ENCODE peak calls at places on chromosomes 2 and 18, in four cellular contexts. V, R, K and T are unnamed samples. For H3K4me1, the result is how much of the 10 kb centered on the place peaks cover.

GRCh38 chr2:47735912-47736311 is 47.0 kb upstream of the MSH6 start:
- DNase-seq in V (no peak), K (no peak), R (no peak), T (no peak)

GRCh38 chr2:43018179-43019024 is 208.0 kb downstream of the ZFP36L2 start:
- DNase-seq in K (peak), V (no peak), R (peak), T (peak)

GRCh38 chr2:101999122-101999789 is 7.5 kb downstream of the IL1R2 start:
- DNase-seq in K (no peak), R (no peak), V (no peak), T (no peak)

GRCh38 chr2:26337298-26337697 is 8.6 kb upstream of the SELENOI start:
- DNase-seq in K (no peak), R (no peak), V (no peak), T (no peak)

GRCh38 chr2:239687441-239687840 is 286.6 kb upstream of the HDAC4 start:
- DNase-seq in R (peak), V (no peak), K (peak), T (no peak)

GRCh38 chr18:59072727-59073421 is 66.8 kb upstream of the SEC11C start:
- DNase-seq in R (no peak), V (no peak), K (no peak), T (no peak)

GRCh38 chr2:219633276-219634065 is 6.0 kb downstream of the SLC4A3 start:
- DNase-seq in K (no peak), V (no peak), R (no peak), T (no peak)

GRCh38 chr2:148590613-148591012 is 53.9 kb upstream of the EPC2 start:
- DNase-seq in R (no peak), V (no peak), K (no peak), T (no peak)

GRCh38 chr2:180057706-180058412 is 50.8 kb upstream of the CWC22 start:
- DNase-seq in V (no peak), R (no peak), K (no peak), T (no peak)

GRCh38 chr18:68454511-68455228 is 260.2 kb downstream of the TMX3 start:
- DNase-seq in K (no peak), V (no peak), R (no peak), T (no peak)

GRCh38 chr18:5746844-5747243 is 148.5 kb downstream of the TMEM200C start:
- DNase-seq in K (no peak), V (no peak), R (peak), T (no peak)

GRCh38 chr2:20617081-20617575 is 33.8 kb downstream of the HS1BP3 start:
- DNase-seq in V (peak), R (no peak), K (peak), T (peak)
- TF ChIP-seq POLR2A in V (no peak), R (no peak), K (no peak), T (peak)

GRCh38 chr2:217970206-217970605 is 32.6 kb downstream of the TNS1 start:
- DNase-seq in V (no peak), K (no peak), R (no peak), T (no peak)
- TF ChIP-seq POLR2AphosphoS5 in V (no peak), K (no peak), R (no peak), T (no peak)

DNA sequence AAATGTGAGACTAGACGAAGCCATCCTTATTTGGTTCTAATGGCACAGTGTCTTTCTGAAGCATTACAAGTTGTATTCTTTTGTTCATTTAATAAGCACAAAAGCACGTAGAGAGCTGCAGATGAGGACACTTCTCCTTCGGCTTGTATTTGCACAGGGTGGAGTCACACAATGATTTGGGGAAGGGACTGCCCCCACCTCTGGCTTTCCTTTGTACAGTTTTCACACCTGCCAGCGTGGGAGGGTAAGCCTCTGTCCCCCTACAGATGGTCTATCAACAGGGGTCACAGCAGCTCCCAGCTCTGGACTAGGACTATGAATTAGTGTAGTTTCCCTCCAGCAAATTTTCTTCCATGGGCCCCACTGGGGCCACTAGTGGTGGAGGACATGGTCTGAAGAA is 108.2 kb upstream of the KLHL14 start:
- DNase-seq in R (no peak), K (no peak), V (no peak), T (no peak)
- H3K4me1 ChIP-seq in R (under half), K (under half), V (under half), T (under half)

DNA sequence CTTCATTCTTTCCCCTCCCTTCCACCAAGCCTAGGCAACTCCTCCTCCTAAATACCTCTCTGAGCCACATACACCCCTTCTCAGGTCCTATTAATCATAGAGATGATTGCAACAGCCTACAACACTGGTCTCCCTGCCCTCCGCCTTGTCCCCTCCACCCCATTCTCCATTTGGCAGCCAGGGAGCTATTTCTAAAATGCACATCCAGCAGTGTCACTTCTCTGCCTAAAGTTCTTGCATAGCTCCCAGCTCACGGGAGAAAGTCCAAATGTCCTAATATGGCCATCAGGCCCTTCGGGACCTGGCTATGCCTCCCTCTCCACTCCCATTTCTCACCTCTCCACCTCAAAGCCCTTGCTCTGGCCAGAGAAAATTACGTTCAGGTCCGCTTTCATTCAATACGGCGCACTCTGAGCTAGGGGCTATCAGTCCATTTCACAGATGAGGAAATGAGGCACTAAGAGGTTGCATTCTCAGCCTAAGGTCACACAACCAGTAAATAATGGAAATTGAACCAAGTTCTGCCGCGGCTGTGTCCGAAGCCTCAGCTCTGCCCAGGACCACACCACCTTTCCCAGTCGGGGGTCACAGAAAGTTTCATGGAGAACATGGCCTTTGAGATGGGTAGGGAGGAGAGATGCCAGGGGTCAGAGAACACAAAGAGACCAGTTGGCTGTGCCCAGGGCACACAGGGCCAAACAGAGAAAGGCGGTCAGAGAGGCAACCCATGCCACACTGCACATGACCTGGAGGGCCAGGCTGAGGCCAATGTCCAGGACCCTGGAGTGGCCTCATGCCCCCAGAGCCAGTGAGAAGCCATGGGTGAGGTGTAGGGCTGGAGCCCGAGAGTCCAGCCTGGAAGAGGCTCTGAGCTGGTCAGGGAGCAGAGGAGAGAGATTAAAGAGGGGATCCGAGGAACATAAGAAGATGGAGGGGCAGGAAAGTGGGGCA is 72.8 kb downstream of the TNS1 start:
- DNase-seq in V (no peak), R (no peak), K (no peak), T (peak)
- TF ChIP-seq POLR2A in V (no peak), R (no peak), K (no peak), T (no peak)

GRCh38 chr18:9886005-9886348 is 204 bp downstream of the TXNDC2 start:
- DNase-seq in K (no peak), R (no peak), V (no peak), T (no peak)

GRCh38 chr18:9887992-9888391 is 2.2 kb downstream of the TXNDC2 start:
- DNase-seq in K (no peak), V (no peak), R (no peak), T (no peak)

GRCh38 chr18:9884090-9884489 is 1.7 kb upstream of the TXNDC2 start:
- DNase-seq in R (no peak), V (no peak), K (no peak), T (no peak)

GRCh38 chr18:9885170-9886004 is at the start of gene TXNDC2:
- DNase-seq in R (no peak), K (no peak), V (peak), T (no peak)

DNA sequence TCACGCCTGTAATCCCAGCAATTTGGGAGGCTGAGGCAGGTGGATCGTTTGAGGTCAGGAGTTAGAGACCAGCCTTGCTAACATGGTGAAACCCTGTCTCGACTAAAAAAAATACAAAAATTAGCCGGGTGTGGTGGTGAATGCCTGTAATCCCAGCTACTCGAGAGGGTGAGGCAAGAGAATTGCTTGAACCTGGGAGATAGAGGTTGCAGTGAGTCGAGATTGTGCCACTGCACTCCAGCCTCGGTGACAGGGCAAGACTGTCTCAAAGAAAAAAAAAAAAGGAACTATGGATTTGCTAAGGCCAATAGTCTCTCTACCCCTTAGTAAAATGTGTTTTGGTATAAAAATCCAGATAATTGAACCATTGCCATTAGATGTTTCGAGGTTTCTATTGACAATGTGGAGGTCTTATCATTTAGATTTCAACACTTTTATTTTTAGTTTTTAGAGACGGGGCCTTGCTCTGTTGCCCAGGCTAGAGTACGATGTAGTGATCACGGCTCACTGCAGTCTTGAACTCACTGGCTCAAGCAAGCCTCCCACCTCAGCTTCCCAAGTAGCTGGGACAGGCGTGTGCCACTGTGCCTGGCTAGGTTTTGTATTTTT is 1.1 kb upstream of the TXNDC2 start:
- DNase-seq in V (no peak), R (no peak), K (no peak), T (no peak)
- TF ChIP-seq POLR2AphosphoS5 in V (no peak), R (no peak), K (no peak), T (no peak)